ENCODE peak calls at places on chromosomes 3 and 15, in nine cellular contexts. W, R, X, M, L, O, C, B and E are unnamed samples.

GRCh38 chr15:75578206-75578947 is 738 bp downstream of the PTPN9 start:
- DNase-seq in B (no peak), R (no peak), W (peak; percentile 48), L (no peak), C (peak; percentile 39), M (peak; percentile 27), O (peak; percentile 56), X (peak; percentile 34), E (no peak)

GRCh38 chr15:80252281-80252619 is 237 bp upstream of the CTXND1 start:
- DNase-seq in O (no peak), B (no peak), X (no peak), M (no peak), L (no peak), W (no peak), R (no peak), C (no peak), E (no peak)

GRCh38 chr3:62940763-62941632 is 65.8 kb upstream of the CADPS start:
- DNase-seq in M (no peak), L (no peak), O (no peak), W (no peak), B (no peak), C (peak; percentile 2), X (peak; percentile 72), R (no peak), E (no peak)

GRCh38 chr3:173893066-173893465 is 495.5 kb downstream of the NLGN1 start:
- DNase-seq in W (no peak), C (no peak), B (no peak), O (no peak), R (no peak), L (no peak), M (no peak), X (peak; percentile 92), E (no peak)

GRCh38 chr15:90115783-90116182 is 13.5 kb upstream of the IDH2 start:
- DNase-seq in W (no peak), O (no peak), C (no peak), B (no peak), X (no peak), M (no peak), L (no peak), R (no peak), E (no peak)

GRCh38 chr3:148023994-148024393 is 614.8 kb downstream of the ZIC1 start:
- DNase-seq in B (no peak), X (peak; percentile 96), C (peak; percentile 83), R (peak; percentile 63), L (peak; percentile 85), O (no peak), W (no peak), M (no peak), E (no peak)

GRCh38 chr15:73335026-73335425 is 33.7 kb downstream of the HCN4 start:
- DNase-seq in B (no peak), L (peak; percentile 15), X (no peak), W (no peak), M (no peak), O (no peak), C (no peak), R (no peak), E (no peak)

GRCh38 chr15:50669611-50670010 is 17.0 kb downstream of the TRPM7 start:
- DNase-seq in O (no peak), W (no peak), L (no peak), R (no peak), B (no peak), C (no peak), M (no peak), X (no peak), E (no peak)

GRCh38 chr3:34185301-34185700 is 386.9 kb downstream of the PDCD6IP start:
- DNase-seq in W (no peak), R (no peak), X (no peak), M (no peak), O (no peak), C (no peak), B (no peak), L (no peak), E (no peak)

GRCh38 chr3:151085889-151086483 is 522 bp downstream of the MED12L start:
- DNase-seq in L (no peak), C (no peak), B (no peak), M (no peak), X (peak; percentile 30), W (no peak), O (peak; percentile 54), R (peak; percentile 62), E (no peak)

GRCh38 chr3:66490214-66490613 is 10.6 kb downstream of the LRIG1 start:
- DNase-seq in W (peak; percentile 87), R (no peak), B (no peak), L (no peak), O (no peak), C (peak; percentile 79), X (peak; percentile 70), M (no peak), E (no peak)

GRCh38 chr3:114624047-114624445 is 330.2 kb downstream of the TIGIT start:
- DNase-seq in R (peak; percentile 80), W (no peak), C (peak; percentile 77), O (peak; percentile 54), B (no peak), M (peak; percentile 48), X (peak; percentile 63), L (peak; percentile 92), E (peak; percentile 74)

GRCh38 chr15:91124155-91124554 is 24.1 kb downstream of the SV2B start:
- DNase-seq in W (no peak), R (no peak), C (no peak), L (no peak), M (no peak), X (no peak), B (no peak), O (no peak), E (no peak)

GRCh38 chr15:33022629-33023028 is 171.9 kb downstream of the FMN1 start:
- DNase-seq in M (peak; percentile 83), W (no peak), C (peak; percentile 65), L (peak; percentile 71), X (peak; percentile 67), R (no peak), B (no peak), O (no peak), E (no peak)

GRCh38 chr3:72639736-72640135 is 208.5 kb downstream of the SHQ1 start:
- DNase-seq in M (no peak), O (no peak), L (no peak), X (peak; percentile 18), R (no peak), C (peak; percentile 11), W (no peak), B (no peak), E (no peak)

GRCh38 chr15:78065284-78065872 is 12.1 kb downstream of the TBC1D2B start:
- DNase-seq in R (peak; percentile 89), B (no peak), O (peak; percentile 62), L (peak; percentile 91), X (peak; percentile 99), M (peak; percentile 55), C (peak; percentile 100), W (no peak), E (peak; percentile 92)

GRCh38 chr15:75067123-75067854 is 43.9 kb downstream of the PPCDC start:
- DNase-seq in C (peak; percentile 62), X (peak; percentile 84), R (no peak), B (peak; percentile 12), W (peak; percentile 89), O (peak; percentile 13), L (no peak), M (no peak), E (no peak)

DNA sequence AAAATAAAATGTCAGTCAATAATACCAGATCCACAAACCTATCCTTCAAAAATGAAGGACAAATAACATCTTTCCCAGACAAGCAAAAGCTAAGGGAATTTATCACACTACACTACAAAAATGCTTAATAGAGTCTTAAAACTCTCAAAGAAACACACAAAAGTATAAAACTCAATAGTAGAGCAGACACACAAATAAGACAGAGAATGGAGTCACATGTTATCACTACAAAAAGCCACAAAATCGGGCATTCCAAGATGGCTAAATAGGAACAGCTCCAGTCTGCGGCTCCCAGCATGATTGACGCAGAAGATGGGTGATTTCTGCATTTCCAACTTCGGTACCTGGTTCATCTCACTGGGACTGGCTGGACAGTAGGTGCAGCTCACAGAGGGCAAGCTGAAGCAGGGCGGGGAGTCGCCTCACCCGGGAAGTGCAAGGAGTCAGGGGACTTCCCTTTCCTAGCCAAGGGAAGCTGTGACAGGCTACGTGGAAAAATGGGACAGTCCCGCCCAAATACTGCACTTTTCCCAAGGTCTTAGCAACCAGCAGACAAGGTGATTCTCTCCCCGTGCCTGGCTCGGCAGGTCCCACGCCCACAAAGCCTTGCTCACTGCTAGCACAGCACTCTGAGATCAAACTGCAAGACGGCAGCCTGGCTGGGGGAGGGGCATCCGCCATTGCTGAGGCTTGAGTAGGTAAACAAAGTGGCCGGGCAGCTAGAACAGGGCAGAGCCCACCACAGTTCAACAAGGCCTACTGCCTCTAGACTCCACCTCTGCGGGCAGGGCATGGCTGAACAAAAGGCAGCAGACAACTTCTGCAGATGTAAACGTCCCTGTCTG is 46.3 kb downstream of the SENP7 start:
- DNase-seq in R (no peak), X (no peak), M (no peak), O (no peak), C (no peak), B (no peak), L (no peak), W (peak; percentile 67), E (no peak)
- H3K4me3 ChIP-seq in R (peak overlapping the region; percentile 55), X (no peak overlapping the region), M (peak overlapping the region; percentile 39), O (no peak overlapping the region), C (peak overlapping the region; percentile 21), B (no peak overlapping the region), L (no peak overlapping the region), W (peak overlapping the region; percentile 62), E (no peak overlapping the region)

DNA sequence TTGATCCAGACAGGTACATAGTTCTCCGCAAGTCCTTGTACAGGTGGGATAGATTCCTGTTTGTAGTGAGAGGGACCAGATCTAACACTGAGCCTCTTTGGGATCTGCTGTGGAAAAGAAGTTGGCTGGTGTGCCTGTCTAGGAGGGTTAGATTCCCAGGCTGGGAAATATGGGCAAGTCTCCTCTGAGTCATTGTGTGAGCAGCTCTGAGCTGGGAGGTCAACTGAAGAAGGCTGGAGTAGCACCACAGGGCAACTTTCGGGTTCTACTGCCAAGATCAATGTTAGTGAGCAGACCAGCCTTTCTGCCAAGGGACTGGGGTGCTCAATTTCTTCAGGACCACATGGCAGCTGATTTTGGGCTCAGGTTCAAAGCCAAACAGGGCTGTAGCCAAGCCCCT is 33.4 kb downstream of the CLDN1 start:
- DNase-seq in W (no peak), M (no peak), B (no peak), L (no peak), X (no peak), R (no peak), C (no peak), O (no peak), E (no peak)
- H3K4me3 ChIP-seq in W (no peak overlapping the region), M (no peak overlapping the region), B (no peak overlapping the region), L (no peak overlapping the region), X (no peak overlapping the region), R (no peak overlapping the region), C (no peak overlapping the region), O (no peak overlapping the region), E (no peak overlapping the region)

DNA sequence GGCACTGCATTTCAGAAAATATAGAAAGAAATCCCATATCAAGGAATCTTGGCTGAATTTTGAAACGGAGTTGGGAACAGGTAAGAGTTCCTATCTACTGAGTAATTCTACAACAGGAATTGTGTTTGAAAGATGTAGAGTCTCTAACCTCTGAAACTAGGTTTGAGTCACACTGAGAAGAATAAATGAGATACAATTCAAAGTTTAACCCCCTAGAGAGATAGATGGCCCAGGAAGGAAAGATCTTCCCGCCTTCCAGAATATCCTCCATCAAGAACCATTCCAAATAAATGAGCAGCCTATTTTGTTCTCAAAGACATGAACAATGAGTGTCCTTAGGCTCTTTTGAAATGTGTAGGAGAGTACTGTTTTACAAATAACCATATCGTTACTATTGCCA is 2.9 kb upstream of the ANP32A start:
- DNase-seq in W (no peak), B (no peak), O (no peak), M (no peak), X (no peak), L (no peak), C (no peak), R (no peak), E (no peak)
- H3K4me3 ChIP-seq in W (no peak overlapping the region), B (no peak overlapping the region), O (no peak overlapping the region), M (no peak overlapping the region), X (no peak overlapping the region), L (no peak overlapping the region), C (no peak overlapping the region), R (no peak overlapping the region), E (no peak overlapping the region)

GRCh38 chr3:123799544-123800351 is 84.4 kb downstream of the MYLK start:
- DNase-seq in R (no peak), M (no peak), B (no peak), X (peak; percentile 87), C (peak; percentile 58), W (no peak), O (no peak), L (no peak), E (no peak)
- H3K4me3 ChIP-seq in R (peak overlapping the region; percentile 33), M (no peak overlapping the region), B (no peak overlapping the region), X (peak overlapping the region; percentile 81), C (peak overlapping the region; percentile 32), W (no peak overlapping the region), O (no peak overlapping the region), L (no peak overlapping the region), E (no peak overlapping the region)